ENCODE peak calls at places on chromosomes 3 and 15, in five cellular contexts. Z is stomach, T is upper lobe of left lung, C is HCT116, H is transverse colon. B is an unnamed sample.

GRCh38 chr3:57783186-57784088 is 27.3 kb downstream of the SLMAP start:
- DNase-seq in Z (no peak), T (peak), C (no peak), H (no peak), B (no peak)

GRCh38 chr3:18809640-18810305 is 338.5 kb upstream of the KCNH8 start:
- DNase-seq in Z (no peak), T (no peak), C (no peak), H (no peak), B (no peak)

GRCh38 chr3:51930439-51930838 is 11.3 kb downstream of the RRP9 start:
- DNase-seq in Z (no peak), T (no peak), C (no peak), H (no peak), B (no peak)

GRCh38 chr3:195150194-195151118 is 120.5 kb downstream of the XXYLT1 start:
- DNase-seq in Z (peak), T (peak), C (no peak), H (peak), B (peak)

GRCh38 chr3:68874551-68875348 is 57.6 kb downstream of the TAFA4 start:
- DNase-seq in Z (no peak), T (no peak), C (no peak), H (no peak), B (no peak)

GRCh38 chr3:78580691-78581090 is 1187.1 kb downstream of the ROBO1 start:
- DNase-seq in Z (no peak), T (no peak), C (no peak), H (no peak), B (no peak)

GRCh38 chr3:192410684-192410960 is 316.7 kb downstream of the FGF12 start:
- DNase-seq in Z (no peak), T (no peak), C (no peak), H (no peak), B (no peak)

GRCh38 chr3:124768812-124769211 is 38.6 kb downstream of the UMPS start:
- DNase-seq in Z (no peak), T (no peak), C (no peak), H (peak), B (peak)

GRCh38 chr3:136250862-136251460 is 821 bp downstream of the PCCB start:
- DNase-seq in Z (peak), T (peak), C (no peak), H (peak), B (no peak)

GRCh38 chr15:98943609-98944111 is 63.9 kb downstream of the PGPEP1L start:
- DNase-seq in Z (no peak), T (no peak), C (no peak), H (peak), B (no peak)

GRCh38 chr15:68631621-68632051 is 52.8 kb downstream of the CORO2B start:
- DNase-seq in Z (no peak), T (no peak), C (no peak), H (no peak), B (no peak)

GRCh38 chr3:129973853-129974252 is 667 bp upstream of the TRH start:
- DNase-seq in Z (no peak), T (no peak), C (no peak), H (no peak), B (no peak)

GRCh38 chr3:147299656-147300055 is 106.7 kb downstream of the ZIC4 start:
- DNase-seq in Z (no peak), T (no peak), C (no peak), H (no peak), B (no peak)

GRCh38 chr15:68252925-68253534 is 23.5 kb upstream of the CLN6 start:
- DNase-seq in Z (peak), T (peak), C (peak), H (peak), B (peak)

GRCh38 chr15:74349241-74349766 is 18.1 kb downstream of the CYP11A1 start:
- DNase-seq in Z (no peak), T (no peak), C (no peak), H (no peak), B (no peak)

GRCh38 chr3:105853801-105854432 is 14.9 kb downstream of the CBLB start:
- DNase-seq in Z (no peak), T (no peak), C (no peak), H (peak), B (no peak)

GRCh38 chr3:172804323-172804722 is 53.8 kb downstream of the ECT2 start:
- DNase-seq in Z (no peak), T (no peak), C (no peak), H (no peak), B (no peak)

GRCh38 chr15:47812436-47813109 is 95.3 kb downstream of the SEMA6D start:
- DNase-seq in Z (no peak), T (no peak), C (no peak), H (no peak), B (no peak)

GRCh38 chr3:28651159-28651558 is 302.5 kb upstream of the AZI2 start:
- DNase-seq in Z (no peak), T (no peak), C (no peak), H (no peak), B (no peak)

GRCh38 chr3:183775781-183776180 is 49.6 kb downstream of the MAP6D1 start:
- DNase-seq in Z (no peak), T (peak), C (no peak), H (no peak), B (no peak)

GRCh38 chr3:34863485-34863884 is 775.8 kb upstream of the ARPP21 start:
- DNase-seq in Z (no peak), T (no peak), C (no peak), H (no peak), B (no peak)

GRCh38 chr15:38128389-38128788 is 124.2 kb upstream of the SPRED1 start:
- DNase-seq in Z (no peak), T (no peak), C (no peak), H (no peak), B (no peak)

GRCh38 chr15:88649286-88649733 is 10.5 kb downstream of the ISG20 start:
- DNase-seq in Z (peak), T (peak), C (peak), H (peak), B (peak)

DNA sequence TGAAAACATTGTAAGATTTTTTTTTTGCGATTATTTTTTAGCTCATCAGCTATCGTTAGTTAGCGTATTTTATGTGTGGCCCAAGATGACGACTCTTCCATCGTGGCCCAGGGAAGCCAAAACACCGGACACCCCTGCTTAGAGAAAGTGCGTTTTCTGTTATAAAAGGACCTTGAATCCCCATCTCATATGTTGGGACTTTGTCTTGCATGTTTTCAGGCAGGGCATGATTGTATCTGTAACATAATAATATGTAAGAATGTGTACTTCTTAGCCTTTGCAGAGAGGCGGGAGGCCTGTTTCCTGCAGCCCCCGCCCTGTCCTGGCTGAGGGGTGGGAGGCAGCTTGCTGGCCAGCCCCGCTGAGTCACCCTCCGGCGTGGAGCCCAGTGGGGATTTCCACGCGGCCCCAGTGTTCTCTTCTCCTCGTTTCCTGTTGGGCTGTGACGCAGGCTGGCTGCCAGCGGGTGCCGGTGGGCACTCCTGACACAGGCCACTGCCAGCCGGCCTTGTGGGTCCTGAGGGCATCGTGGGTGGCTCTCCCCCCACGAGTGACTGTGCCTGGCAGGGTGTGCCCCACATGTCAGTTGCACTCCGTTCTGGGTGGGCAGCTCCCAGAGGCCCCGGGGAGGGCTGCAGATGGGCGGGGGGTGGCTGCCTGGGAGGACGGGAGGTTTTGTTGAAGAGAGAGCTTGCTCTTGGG is 55.6 kb downstream of the SMAD3 start:
- DNase-seq in Z (peak), T (peak), C (no peak), H (peak), B (no peak)
- TF ChIP-seq POLR2A in Z (no peak), T (peak), C (no peak), H (peak), B (no peak)

DNA sequence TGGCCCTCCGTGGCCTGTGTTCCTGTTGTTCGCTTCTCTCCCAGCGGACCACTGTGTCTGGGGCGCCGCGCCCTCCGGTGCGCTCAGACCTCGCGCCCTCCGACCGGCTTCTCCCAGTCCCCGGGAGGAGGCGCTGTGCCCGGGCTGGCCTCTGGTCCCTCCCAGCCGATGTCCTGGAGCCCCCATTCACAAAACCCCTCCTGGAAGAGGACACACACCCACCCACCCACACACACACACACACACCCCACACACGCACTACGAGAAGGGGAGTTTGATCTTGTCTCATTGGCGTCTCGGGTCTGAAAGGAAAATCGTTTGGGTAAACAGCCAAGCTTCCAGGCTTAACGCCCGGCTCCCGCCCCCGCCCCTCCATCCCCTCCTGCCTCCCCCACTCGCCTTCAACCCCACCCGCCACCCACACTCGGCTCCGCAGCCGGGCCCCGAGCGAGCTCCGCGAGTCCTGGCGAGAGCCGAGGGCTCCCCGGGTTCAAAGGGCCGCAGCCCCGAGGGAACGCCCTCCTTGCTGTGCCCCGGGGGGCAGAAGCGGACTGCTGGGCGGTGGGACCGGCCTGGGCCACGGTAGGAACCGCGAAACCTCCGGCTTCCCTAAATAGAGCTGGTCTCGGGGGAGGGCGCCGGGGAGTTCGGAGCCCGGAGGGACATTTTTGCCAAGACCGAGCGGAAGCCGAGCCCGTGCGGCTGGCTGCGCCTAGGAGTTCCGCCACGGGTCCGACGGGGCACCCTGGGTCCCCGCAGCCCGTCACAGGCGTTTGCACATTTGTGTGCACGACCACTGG is 23.6 kb downstream of the NR2F2 start:
- DNase-seq in Z (peak), T (no peak), C (no peak), H (no peak), B (no peak)
- TF ChIP-seq POLR2A in Z (no peak), T (no peak), C (no peak), H (no peak), B (no peak)

GRCh38 chr3:128799650-128800049 is 73.7 kb downstream of the RAB7A start:
- DNase-seq in Z (no peak), T (no peak), C (no peak), H (no peak), B (no peak)

GRCh38 chr3:128800241-128801187 is 74.5 kb downstream of the RAB7A start:
- DNase-seq in Z (no peak), T (no peak), C (no peak), H (no peak), B (no peak)

GRCh38 chr3:128804017-128804816 is 75.2 kb upstream of the ACAD9 start:
- DNase-seq in Z (no peak), T (no peak), C (no peak), H (no peak), B (peak)

GRCh38 chr3:128803307-128803706 is 76.1 kb upstream of the ACAD9 start:
- DNase-seq in Z (no peak), T (no peak), C (no peak), H (no peak), B (no peak)

GRCh38 chr3:128801779-128802369 is 75.9 kb downstream of the RAB7A start:
- DNase-seq in Z (no peak), T (no peak), C (no peak), H (no peak), B (no peak)
- TF ChIP-seq POLR2A in Z (no peak), T (no peak), C (no peak), H (no peak), B (no peak)

GRCh38 chr3:9947025-9947995 is 4.9 kb downstream of the PRRT3 start:
- DNase-seq in Z (peak), T (peak), C (peak), H (peak), B (no peak)

GRCh38 chr3:9948586-9948985 is 3.6 kb downstream of the PRRT3 start:
- DNase-seq in Z (no peak), T (no peak), C (no peak), H (no peak), B (no peak)

GRCh38 chr3:9944271-9944670 is 7.9 kb downstream of the PRRT3 start:
- DNase-seq in Z (no peak), T (no peak), C (no peak), H (no peak), B (no peak)

GRCh38 chr3:9945358-9945757 is 6.8 kb downstream of the PRRT3 start:
- DNase-seq in Z (no peak), T (no peak), C (no peak), H (no peak), B (no peak)

GRCh38 chr3:9946112-9947024 is 5.8 kb downstream of the PRRT3 start:
- DNase-seq in Z (peak), T (peak), C (peak), H (peak), B (no peak)
- TF ChIP-seq POLR2A in Z (no peak), T (peak), C (peak), H (peak), B (peak)

DNA sequence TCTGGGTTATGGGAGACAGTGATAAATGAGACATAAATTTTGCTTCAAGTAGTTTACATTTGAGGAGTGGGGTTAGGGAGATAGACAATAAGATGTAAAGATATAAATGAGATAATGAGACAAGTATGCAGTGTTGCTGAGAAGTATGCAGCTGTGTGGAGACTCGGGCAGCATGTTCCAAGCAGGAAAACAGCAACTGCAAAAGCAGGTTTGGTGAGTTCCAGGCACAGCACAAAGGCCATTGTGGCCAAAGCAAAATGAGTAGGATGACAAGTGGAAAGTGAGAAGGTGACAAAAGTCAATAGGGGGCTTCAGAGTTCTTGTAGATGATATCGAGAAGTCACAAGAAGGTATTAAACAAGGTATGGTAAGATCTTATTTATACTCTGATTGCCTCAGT is 259.1 kb upstream of the PEX5L start:
- DNase-seq in Z (no peak), T (no peak), C (no peak), H (no peak), B (no peak)
- TF ChIP-seq POLR2A in Z (no peak), T (no peak), C (no peak), H (no peak), B (no peak)

GRCh38 chr3:127822836-127823589 is 698 bp upstream of the MGLL start:
- DNase-seq in Z (peak), T (peak), C (no peak), H (peak), B (no peak)
- TF ChIP-seq POLR2A in Z (no peak), T (peak), C (no peak), H (peak), B (peak)

DNA sequence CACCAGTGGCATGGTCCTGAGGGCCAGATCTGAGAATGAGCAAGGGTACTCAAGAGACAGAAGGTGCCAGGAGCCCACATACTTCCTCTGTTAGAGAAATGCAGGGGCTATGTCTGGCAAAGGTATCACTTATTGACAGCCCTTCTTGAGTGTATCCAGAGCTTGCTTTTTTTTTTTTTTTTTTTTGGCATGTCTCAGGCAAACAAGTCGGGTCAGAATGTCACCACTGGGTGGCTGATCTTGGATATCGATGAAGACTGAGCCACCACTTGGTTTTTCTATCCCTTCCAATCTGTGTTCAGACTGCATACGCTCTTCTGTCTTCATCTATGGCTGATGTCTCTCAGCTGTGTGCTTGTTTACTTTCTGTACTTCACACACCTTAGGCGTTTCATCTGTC is 363.4 kb upstream of the C2CD4B start:
- DNase-seq in Z (no peak), T (no peak), C (no peak), H (no peak), B (no peak)
- TF ChIP-seq POLR2A in Z (no peak), T (no peak), C (no peak), H (no peak), B (no peak)

GRCh38 chr3:133573629-133574194 is at the start of gene CDV3:
- DNase-seq in Z (no peak), T (no peak), C (no peak), H (no peak), B (no peak)
- TF ChIP-seq POLR2A in Z (no peak), T (peak), C (peak), H (peak), B (peak)